ENCODE peak calls at places on chromosomes 5 and 9, in five cellular contexts. One of them, this sample, is unnamed.

GRCh38 chr9:84744726-84745125 is 75.2 kb downstream of the NTRK2 start:
- DNase-seq in transverse colon: no peak
- DNase-seq in breast epithelium: no peak
- DNase-seq in HCT116: no peak
- DNase-seq in IMR-90: no peak
- DNase-seq in this sample: no peak

GRCh38 chr9:6566409-6567139 is 79.0 kb downstream of the GLDC start:
- DNase-seq in transverse colon: no peak
- DNase-seq in breast epithelium: no peak
- DNase-seq in HCT116: peak
- DNase-seq in IMR-90: peak
- DNase-seq in this sample: no peak

GRCh38 chr5:10797246-10797645 is 36.2 kb upstream of the DAP start:
- DNase-seq in transverse colon: no peak
- DNase-seq in breast epithelium: no peak
- DNase-seq in HCT116: no peak
- DNase-seq in IMR-90: peak
- DNase-seq in this sample: no peak

GRCh38 chr9:70049236-70049635 is 5.6 kb downstream of the MAMDC2 start:
- DNase-seq in transverse colon: peak
- DNase-seq in breast epithelium: peak
- DNase-seq in HCT116: no peak
- DNase-seq in IMR-90: peak
- DNase-seq in this sample: no peak

GRCh38 chr9:121997791-121998190 is 95.3 kb downstream of the TTLL11 start:
- DNase-seq in transverse colon: no peak
- DNase-seq in breast epithelium: no peak
- DNase-seq in HCT116: no peak
- DNase-seq in IMR-90: peak
- DNase-seq in this sample: no peak

GRCh38 chr5:151047814-151048425 is 27.5 kb downstream of the GPX3 start:
- DNase-seq in transverse colon: no peak
- DNase-seq in breast epithelium: no peak
- DNase-seq in HCT116: no peak
- DNase-seq in IMR-90: no peak
- DNase-seq in this sample: no peak

GRCh38 chr9:130010151-130010988 is 32.6 kb downstream of the FNBP1 start:
- DNase-seq in transverse colon: peak
- DNase-seq in breast epithelium: peak
- DNase-seq in HCT116: no peak
- DNase-seq in IMR-90: no peak
- DNase-seq in this sample: no peak

GRCh38 chr5:120430572-120430971 is 33.5 kb upstream of the PRR16 start:
- DNase-seq in transverse colon: no peak
- DNase-seq in breast epithelium: no peak
- DNase-seq in HCT116: no peak
- DNase-seq in IMR-90: no peak
- DNase-seq in this sample: no peak

GRCh38 chr9:77917800-77918199 is 113.8 kb downstream of the GNAQ start:
- DNase-seq in transverse colon: no peak
- DNase-seq in breast epithelium: no peak
- DNase-seq in HCT116: no peak
- DNase-seq in IMR-90: no peak
- DNase-seq in this sample: no peak

GRCh38 chr5:142619815-142620214 is 66.1 kb downstream of the FGF1 start:
- DNase-seq in transverse colon: no peak
- DNase-seq in breast epithelium: no peak
- DNase-seq in HCT116: no peak
- DNase-seq in IMR-90: no peak
- DNase-seq in this sample: no peak

GRCh38 chr9:27528886-27529315 is 713 bp downstream of the MOB3B start:
- DNase-seq in transverse colon: peak
- DNase-seq in breast epithelium: peak
- DNase-seq in HCT116: no peak
- DNase-seq in IMR-90: no peak
- DNase-seq in this sample: peak

GRCh38 chr5:124948062-124948753 is 201.8 kb upstream of the ZNF608 start:
- DNase-seq in transverse colon: no peak
- DNase-seq in breast epithelium: peak
- DNase-seq in HCT116: no peak
- DNase-seq in IMR-90: no peak
- DNase-seq in this sample: no peak

GRCh38 chr9:93577940-93578682 is 1.7 kb downstream of the PHF2 start:
- DNase-seq in transverse colon: no peak
- DNase-seq in breast epithelium: peak
- DNase-seq in HCT116: no peak
- DNase-seq in IMR-90: no peak
- DNase-seq in this sample: no peak
- H3K27ac ChIP-seq in transverse colon: peak
- H3K27ac ChIP-seq in breast epithelium: peak
- H3K27ac ChIP-seq in HCT116: no peak
- H3K27ac ChIP-seq in IMR-90: no peak
- H3K27ac ChIP-seq in this sample: peak

DNA sequence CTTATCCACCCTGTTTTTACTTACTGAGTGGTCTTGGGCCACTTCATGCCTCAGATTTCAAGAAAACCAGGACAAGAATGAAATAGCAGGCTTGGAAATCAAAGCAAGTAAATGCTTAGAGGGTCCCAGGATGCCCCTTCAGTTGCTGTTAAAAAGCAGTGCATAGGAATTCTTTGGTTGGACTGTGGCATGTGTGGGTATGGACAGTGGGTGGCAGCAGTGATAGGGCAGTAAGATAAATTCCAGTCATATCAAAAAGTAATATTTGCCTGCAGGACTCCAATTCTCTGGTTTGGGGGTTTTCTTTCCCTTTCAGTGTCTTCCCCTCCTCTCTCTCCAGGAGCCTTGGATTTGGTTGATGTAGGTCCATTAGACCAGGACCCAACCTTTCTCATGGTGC is 306.7 kb upstream of the CLINT1 start:
- DNase-seq in transverse colon: no peak
- DNase-seq in breast epithelium: no peak
- DNase-seq in HCT116: no peak
- DNase-seq in IMR-90: no peak
- DNase-seq in this sample: no peak
- TF ChIP-seq CTCF in transverse colon: no peak
- TF ChIP-seq CTCF in breast epithelium: no peak
- TF ChIP-seq CTCF in HCT116: peak
- TF ChIP-seq CTCF in IMR-90: no peak
- TF ChIP-seq CTCF in this sample: no peak

GRCh38 chr9:131419716-131420115 is 25.8 kb downstream of the PRRC2B start:
- DNase-seq in transverse colon: no peak
- DNase-seq in breast epithelium: no peak
- DNase-seq in HCT116: no peak
- DNase-seq in IMR-90: no peak
- DNase-seq in this sample: no peak
- TF ChIP-seq POLR2A in transverse colon: no peak
- TF ChIP-seq POLR2A in breast epithelium: no peak
- TF ChIP-seq POLR2A in HCT116: no peak
- TF ChIP-seq POLR2A in IMR-90: no peak
- TF ChIP-seq POLR2A in this sample: no peak

GRCh38 chr5:149838881-149839739 is 105.5 kb downstream of the PDE6A start:
- DNase-seq in transverse colon: no peak
- DNase-seq in breast epithelium: no peak
- DNase-seq in HCT116: peak
- DNase-seq in IMR-90: peak
- DNase-seq in this sample: no peak
- H3K27ac ChIP-seq in transverse colon: no peak
- H3K27ac ChIP-seq in breast epithelium: no peak
- H3K27ac ChIP-seq in HCT116: no peak
- H3K27ac ChIP-seq in IMR-90: no peak
- H3K27ac ChIP-seq in this sample: no peak

DNA sequence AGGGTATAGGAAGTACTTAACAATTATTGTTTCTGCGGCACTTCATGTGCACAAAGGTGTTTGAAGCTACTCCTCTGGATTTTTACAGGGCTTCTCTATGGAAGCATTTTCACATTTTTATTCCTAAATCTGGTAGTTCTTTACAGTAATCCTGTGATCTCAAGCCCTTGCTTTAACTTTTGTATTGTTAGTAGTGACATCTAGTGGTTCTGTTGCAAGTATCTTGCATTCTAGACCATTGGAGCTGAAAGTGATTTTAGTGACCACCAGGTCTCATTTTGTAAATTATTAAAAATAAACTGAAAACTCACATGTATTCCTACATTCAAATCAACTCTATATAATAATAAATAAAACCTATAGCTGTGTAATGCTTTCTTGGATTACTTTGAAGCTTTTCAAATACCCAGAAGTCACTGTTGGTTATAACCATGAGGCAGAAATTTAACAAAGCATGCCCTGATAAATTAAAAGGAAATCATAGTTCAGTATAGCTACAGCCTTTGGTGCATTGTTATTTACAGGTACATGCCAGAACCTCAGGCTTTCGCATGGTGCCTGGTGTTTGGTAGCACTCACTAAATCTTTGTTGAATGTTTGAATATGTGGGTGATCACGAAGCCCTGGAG is 18.9 kb downstream of the RPS23 start:
- DNase-seq in transverse colon: no peak
- DNase-seq in breast epithelium: no peak
- DNase-seq in HCT116: peak
- DNase-seq in IMR-90: peak
- DNase-seq in this sample: no peak
- TF ChIP-seq CTCF in transverse colon: peak
- TF ChIP-seq CTCF in breast epithelium: peak
- TF ChIP-seq CTCF in HCT116: peak
- TF ChIP-seq CTCF in IMR-90: peak
- TF ChIP-seq CTCF in this sample: peak

GRCh38 chr9:136722969-136723356 is 10.6 kb downstream of the DIPK1B start:
- DNase-seq in transverse colon: no peak
- DNase-seq in breast epithelium: no peak
- DNase-seq in HCT116: no peak
- DNase-seq in IMR-90: no peak
- DNase-seq in this sample: no peak
- TF ChIP-seq POLR2A in transverse colon: no peak
- TF ChIP-seq POLR2A in breast epithelium: no peak
- TF ChIP-seq POLR2A in HCT116: no peak
- TF ChIP-seq POLR2A in IMR-90: no peak
- TF ChIP-seq POLR2A in this sample: no peak

DNA sequence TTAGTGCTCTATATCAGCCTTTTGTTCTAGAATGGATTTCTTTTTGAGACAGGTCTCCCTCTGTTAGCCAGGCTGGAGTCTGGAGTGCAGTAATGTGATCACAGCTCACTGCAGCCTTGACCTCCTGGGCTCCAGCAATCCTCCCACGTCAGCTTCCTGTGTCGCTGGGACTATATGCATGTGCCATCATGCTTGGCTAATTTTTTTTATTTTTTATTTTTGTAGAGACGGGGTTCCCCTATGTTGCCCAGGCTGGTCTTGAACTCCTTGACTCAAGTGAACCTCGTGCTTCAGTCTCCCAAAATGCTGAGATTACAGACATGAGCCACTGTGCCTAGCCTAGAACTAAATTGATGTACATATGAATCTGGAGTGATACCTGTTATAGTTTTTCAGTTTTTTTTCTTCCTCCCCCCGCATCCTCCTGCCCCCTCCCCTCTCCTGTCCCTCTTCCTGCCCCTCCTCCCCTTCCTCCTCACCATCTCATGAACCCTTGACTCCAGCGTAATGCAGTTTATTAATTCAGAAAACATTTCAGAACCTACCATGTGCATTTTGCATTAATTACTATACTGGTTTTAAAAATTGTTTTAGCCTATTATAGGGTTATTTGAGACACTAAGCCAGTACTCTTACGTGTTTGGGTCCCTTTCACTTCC is 37.4 kb upstream of the TNFAIP8 start:
- DNase-seq in transverse colon: no peak
- DNase-seq in breast epithelium: no peak
- DNase-seq in HCT116: no peak
- DNase-seq in IMR-90: no peak
- DNase-seq in this sample: no peak
- H3K27ac ChIP-seq in transverse colon: no peak
- H3K27ac ChIP-seq in breast epithelium: no peak
- H3K27ac ChIP-seq in HCT116: no peak
- H3K27ac ChIP-seq in IMR-90: no peak
- H3K27ac ChIP-seq in this sample: no peak

GRCh38 chr5:56432326-56432725 is 199.2 kb upstream of the ANKRD55 start:
- DNase-seq in transverse colon: no peak
- DNase-seq in breast epithelium: no peak
- DNase-seq in HCT116: no peak
- DNase-seq in IMR-90: peak
- DNase-seq in this sample: no peak

GRCh38 chr5:56426658-56427057 is 193.5 kb upstream of the ANKRD55 start:
- DNase-seq in transverse colon: no peak
- DNase-seq in breast epithelium: no peak
- DNase-seq in HCT116: no peak
- DNase-seq in IMR-90: no peak
- DNase-seq in this sample: no peak

GRCh38 chr5:56433039-56433438 is 199.9 kb upstream of the ANKRD55 start:
- DNase-seq in transverse colon: no peak
- DNase-seq in breast epithelium: no peak
- DNase-seq in HCT116: no peak
- DNase-seq in IMR-90: no peak
- DNase-seq in this sample: no peak

GRCh38 chr5:56430437-56430836 is 197.3 kb upstream of the ANKRD55 start:
- DNase-seq in transverse colon: no peak
- DNase-seq in breast epithelium: no peak
- DNase-seq in HCT116: no peak
- DNase-seq in IMR-90: no peak
- DNase-seq in this sample: no peak

GRCh38 chr5:56429110-56429561 is 196.0 kb upstream of the ANKRD55 start:
- DNase-seq in transverse colon: no peak
- DNase-seq in breast epithelium: peak
- DNase-seq in HCT116: no peak
- DNase-seq in IMR-90: no peak
- DNase-seq in this sample: no peak
- TF ChIP-seq CTCF in transverse colon: no peak
- TF ChIP-seq CTCF in breast epithelium: no peak
- TF ChIP-seq CTCF in HCT116: no peak
- TF ChIP-seq CTCF in IMR-90: no peak
- TF ChIP-seq CTCF in this sample: no peak

GRCh38 chr9:37776328-37776727 is 8.5 kb downstream of the EXOSC3 start:
- DNase-seq in transverse colon: no peak
- DNase-seq in breast epithelium: no peak
- DNase-seq in HCT116: no peak
- DNase-seq in IMR-90: peak
- DNase-seq in this sample: no peak
- TF ChIP-seq POLR2A in transverse colon: no peak
- TF ChIP-seq POLR2A in breast epithelium: no peak
- TF ChIP-seq POLR2A in HCT116: no peak
- TF ChIP-seq POLR2A in IMR-90: no peak
- TF ChIP-seq POLR2A in this sample: no peak

GRCh38 chr9:33140406-33141360 is 26.5 kb downstream of the B4GALT1 start:
- DNase-seq in transverse colon: no peak
- DNase-seq in breast epithelium: no peak
- DNase-seq in HCT116: no peak
- DNase-seq in IMR-90: no peak
- DNase-seq in this sample: no peak
- H3K27ac ChIP-seq in transverse colon: peak
- H3K27ac ChIP-seq in breast epithelium: peak
- H3K27ac ChIP-seq in HCT116: no peak
- H3K27ac ChIP-seq in IMR-90: peak
- H3K27ac ChIP-seq in this sample: peak

This sample was measured in right lobe of liver.